ENCODE peak calls at places on chromosomes 16 and 17, in four cellular contexts. C, Z, H and L are unnamed samples.

GRCh38 chr16:29665294-29666077 is 2.4 kb downstream of the SPN start:
- DNase-seq in C (no peak), H (no peak), Z (no peak), L (no peak)

GRCh38 chr17:7468290-7468689 is 11.1 kb downstream of the ZBTB4 start:
- DNase-seq in Z (no peak), H (no peak), C (no peak), L (no peak)

GRCh38 chr17:79581306-79581932 is 29.4 kb downstream of the RBFOX3 start:
- DNase-seq in C (no peak), H (no peak), Z (no peak), L (no peak)

GRCh38 chr17:46163929-46164594 is 29.2 kb downstream of the KANSL1 start:
- DNase-seq in H (no peak), Z (no peak), C (no peak), L (no peak)

GRCh38 chr17:64329571-64329970 is 61.1 kb downstream of the PECAM1 start:
- DNase-seq in C (no peak), H (peak; percentile 37), Z (no peak), L (no peak)

GRCh38 chr16:82643936-82644630 is 17.3 kb downstream of the CDH13 start:
- DNase-seq in Z (no peak), C (no peak), H (no peak), L (no peak)

GRCh38 chr16:24336491-24336890 is 80.4 kb downstream of the CACNG3 start:
- DNase-seq in C (no peak), H (no peak), Z (no peak), L (no peak)

GRCh38 chr17:62587554-62587953 is 39.9 kb upstream of the MRC2 start:
- DNase-seq in C (no peak), Z (no peak), H (no peak), L (no peak)

GRCh38 chr17:57881783-57882291 is 32.0 kb upstream of the MRPS23 start:
- DNase-seq in C (no peak), H (no peak), Z (no peak), L (no peak)

GRCh38 chr16:19809121-19809635 is 75.5 kb downstream of the GPRC5B start:
- DNase-seq in Z (no peak), C (no peak), H (no peak), L (no peak)

GRCh38 chr17:72794152-72794551 is 298.3 kb downstream of the SLC39A11 start:
- DNase-seq in C (no peak), H (no peak), Z (no peak), L (no peak)

GRCh38 chr17:72795941-72796340 is 296.5 kb downstream of the SLC39A11 start:
- DNase-seq in Z (no peak), C (no peak), H (no peak), L (no peak)

GRCh38 chr17:72792771-72793170 is 299.7 kb downstream of the SLC39A11 start:
- DNase-seq in H (no peak), C (no peak), Z (no peak), L (no peak)

GRCh38 chr17:72802726-72803125 is 289.8 kb downstream of the SLC39A11 start:
- DNase-seq in H (no peak), Z (no peak), C (no peak), L (no peak)

DNA sequence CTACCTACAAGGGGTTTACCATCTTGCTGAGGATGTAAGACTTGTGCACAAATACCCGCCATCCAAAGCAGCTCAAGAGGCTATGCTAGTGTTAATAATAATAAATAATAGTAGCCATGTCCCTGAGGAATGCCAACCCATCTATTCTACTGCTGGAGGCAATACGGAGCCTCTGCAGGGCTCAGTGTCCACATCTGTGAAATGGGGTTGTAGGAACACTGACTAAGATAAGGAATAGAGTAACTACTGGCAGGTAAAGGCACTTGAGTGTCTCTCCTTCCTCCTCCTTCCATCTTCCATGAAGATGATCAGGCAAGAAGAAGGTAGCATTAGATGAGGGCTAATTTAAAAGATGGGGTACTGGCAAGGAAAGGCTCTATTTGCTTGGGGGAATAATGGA is 295.3 kb downstream of the SLC39A11 start:
- DNase-seq in Z (no peak), C (no peak), H (no peak), L (no peak)
- H3K9me3 ChIP-seq in Z (peaks cover 23% of the 10 kb centered on the region), C (peaks cover 23% of the 10 kb centered on the region), H (no peaks in the 10 kb centered on the region), L (no peaks in the 10 kb centered on the region)

DNA sequence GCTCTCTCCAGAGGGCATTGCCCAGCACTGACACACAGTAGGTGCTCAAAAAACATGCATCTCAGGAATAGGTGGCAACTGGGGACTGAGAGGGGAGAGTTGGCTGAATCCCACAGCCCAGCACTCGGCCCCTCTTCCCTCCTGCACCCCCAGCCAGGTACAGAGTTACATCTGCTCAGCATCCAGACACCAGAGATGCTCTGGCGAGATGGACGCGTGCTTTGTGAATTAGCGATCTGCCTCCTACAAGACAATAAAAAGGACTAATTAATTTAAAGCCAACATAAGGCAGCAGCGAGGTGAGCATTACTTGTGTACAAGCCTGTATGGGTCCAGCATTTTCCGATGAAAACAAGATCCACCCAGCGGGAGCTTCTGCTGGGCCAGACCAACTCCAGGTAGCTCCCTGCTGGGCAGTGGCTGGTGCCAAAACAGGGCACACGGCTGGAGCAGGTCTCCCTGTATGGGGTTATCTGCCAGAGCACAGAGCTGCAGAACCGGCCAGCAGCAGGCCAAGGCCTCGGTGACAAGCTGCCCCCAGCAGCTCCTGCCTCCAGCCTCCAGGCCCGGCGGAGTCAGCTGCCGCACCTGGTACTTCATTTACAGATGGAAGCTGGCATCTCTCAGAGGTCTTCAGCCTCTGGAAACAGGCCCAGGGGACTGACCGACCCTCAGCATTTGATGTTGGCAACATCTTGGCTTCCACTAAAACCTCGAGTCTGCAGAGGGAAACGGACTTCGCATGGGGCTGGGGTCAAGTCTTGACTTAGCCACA is 219.7 kb upstream of the SDK2 start:
- DNase-seq in C (no peak), H (no peak), Z (no peak), L (no peak)
- H3K9me3 ChIP-seq in C (no peaks in the 10 kb centered on the region), H (peaks cover 4% of the 10 kb centered on the region), Z (no peaks in the 10 kb centered on the region), L (no peaks in the 10 kb centered on the region)

GRCh38 chr17:17422217-17422610 is 54.6 kb upstream of the MED9 start:
- DNase-seq in C (no peak), Z (no peak), H (no peak), L (no peak)

GRCh38 chr17:17421346-17422216 is 55.2 kb upstream of the MED9 start:
- DNase-seq in H (no peak), Z (no peak), C (no peak), L (no peak)

GRCh38 chr17:17420035-17420434 is 56.8 kb upstream of the MED9 start:
- DNase-seq in C (no peak), Z (no peak), H (no peak), L (no peak)

GRCh38 chr17:17419621-17420020 is 57.2 kb upstream of the MED9 start:
- DNase-seq in C (no peak), H (no peak), Z (no peak), L (no peak)

DNA sequence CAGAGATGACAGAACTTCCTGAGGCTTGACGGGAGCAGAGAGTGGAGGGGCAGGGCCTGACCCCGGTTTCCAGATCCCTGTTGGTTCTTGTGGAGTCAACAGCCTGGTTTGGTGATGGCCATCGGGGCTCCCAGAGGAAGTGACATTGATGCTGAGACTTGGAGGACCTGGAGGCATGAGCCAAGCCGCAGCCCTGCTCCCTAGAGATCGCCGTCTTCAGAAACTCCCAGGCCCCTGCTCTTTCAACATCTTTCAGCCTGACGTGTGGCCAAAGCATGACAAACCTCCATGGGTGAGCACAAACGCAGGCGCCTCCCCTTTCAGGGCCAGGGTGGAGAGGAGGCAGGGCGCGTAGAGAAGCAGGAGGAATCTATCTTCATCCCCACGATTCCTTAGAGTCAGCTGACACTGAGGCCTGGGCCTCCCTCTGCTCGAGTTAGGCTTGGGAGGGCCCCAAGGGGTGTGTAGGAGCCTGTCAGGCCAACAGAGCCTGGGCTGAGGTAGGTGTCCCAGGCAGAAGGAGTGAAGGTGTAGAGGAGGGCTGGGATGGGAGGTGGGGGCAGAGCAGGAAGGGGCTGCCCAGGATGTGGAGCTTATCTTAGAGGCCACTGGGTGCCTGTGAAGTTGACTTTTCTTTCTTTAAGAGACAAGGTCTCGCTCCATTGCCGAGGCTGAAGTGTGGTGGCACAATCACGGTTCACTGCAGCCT is 56.1 kb upstream of the MED9 start:
- DNase-seq in H (no peak), Z (no peak), C (no peak), L (no peak)
- H3K9me3 ChIP-seq in H (no peaks in the 10 kb centered on the region), Z (peaks cover 10% of the 10 kb centered on the region), C (no peaks in the 10 kb centered on the region), L (peaks cover 16% of the 10 kb centered on the region)

DNA sequence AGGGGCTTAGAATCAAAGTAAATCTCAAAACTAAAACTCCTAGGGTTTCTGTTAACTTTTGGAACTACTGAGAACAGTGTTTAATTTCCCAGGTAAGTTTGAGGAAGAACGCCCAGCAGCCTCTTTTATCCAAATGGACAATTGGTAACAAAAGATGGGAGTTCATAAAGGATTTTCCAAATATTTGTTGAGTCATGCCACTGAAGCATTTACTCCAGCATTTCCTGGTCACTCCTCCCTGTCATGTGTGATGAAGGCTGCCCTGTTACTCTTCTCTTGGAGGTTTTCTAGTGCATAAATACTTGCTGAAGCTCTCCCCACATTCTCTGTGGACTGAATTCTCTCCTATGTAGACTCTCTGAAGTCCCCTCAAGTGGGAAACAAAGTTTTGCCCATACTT is 16.5 kb downstream of the ZNF75A start:
- DNase-seq in C (no peak), Z (no peak), H (no peak), L (no peak)
- H3K9me3 ChIP-seq in C (peaks cover 69% of the 10 kb centered on the region), Z (peaks cover 37% of the 10 kb centered on the region), H (peaks cover 19% of the 10 kb centered on the region), L (peaks cover 20% of the 10 kb centered on the region)

DNA sequence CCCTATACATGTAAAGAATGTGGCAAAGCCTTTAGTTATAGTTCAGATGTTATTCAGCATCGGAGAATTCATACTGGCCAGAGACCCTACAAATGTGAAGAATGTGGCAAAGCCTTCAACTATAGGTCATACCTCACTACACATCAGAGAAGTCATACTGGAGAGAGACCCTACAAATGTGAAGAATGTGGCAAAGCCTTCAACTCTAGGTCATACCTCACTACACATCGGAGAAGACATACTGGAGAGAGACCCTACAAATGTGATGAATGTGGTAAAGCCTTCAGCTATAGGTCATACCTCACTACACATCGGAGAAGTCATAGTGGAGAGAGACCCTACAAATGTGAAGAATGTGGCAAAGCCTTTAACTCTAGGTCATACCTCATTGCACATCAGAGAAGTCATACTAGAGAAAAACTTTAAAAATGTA is 42.5 kb downstream of the ZNF267 start:
- DNase-seq in C (no peak), Z (no peak), H (no peak), L (no peak)
- H3K9me3 ChIP-seq in C (peaks cover 97% of the 10 kb centered on the region), Z (peaks cover 91% of the 10 kb centered on the region), H (peaks cover 38% of the 10 kb centered on the region), L (peaks cover 69% of the 10 kb centered on the region)

GRCh38 chr17:83193336-83194188 is 114.2 kb downstream of the METRNL start:
- DNase-seq in H (no peak), Z (no peak), C (no peak), L (no peak)

GRCh38 chr17:83196088-83196765 is 116.8 kb downstream of the METRNL start:
- DNase-seq in H (no peak), Z (no peak), C (no peak), L (no peak)

GRCh38 chr17:83195330-83196087 is 116.1 kb downstream of the METRNL start:
- DNase-seq in C (peak; percentile 40), Z (no peak), H (no peak), L (no peak)

GRCh38 chr17:83194189-83194565 is 114.8 kb downstream of the METRNL start:
- DNase-seq in Z (no peak), C (no peak), H (no peak), L (no peak)

GRCh38 chr17:83194761-83195329 is 115.4 kb downstream of the METRNL start:
- DNase-seq in H (no peak), C (no peak), Z (no peak), L (no peak)
- H3K9me3 ChIP-seq in H (no peaks in the 10 kb centered on the region), C (no peaks in the 10 kb centered on the region), Z (peaks cover 6% of the 10 kb centered on the region), L (peaks cover 5% of the 10 kb centered on the region)

DNA sequence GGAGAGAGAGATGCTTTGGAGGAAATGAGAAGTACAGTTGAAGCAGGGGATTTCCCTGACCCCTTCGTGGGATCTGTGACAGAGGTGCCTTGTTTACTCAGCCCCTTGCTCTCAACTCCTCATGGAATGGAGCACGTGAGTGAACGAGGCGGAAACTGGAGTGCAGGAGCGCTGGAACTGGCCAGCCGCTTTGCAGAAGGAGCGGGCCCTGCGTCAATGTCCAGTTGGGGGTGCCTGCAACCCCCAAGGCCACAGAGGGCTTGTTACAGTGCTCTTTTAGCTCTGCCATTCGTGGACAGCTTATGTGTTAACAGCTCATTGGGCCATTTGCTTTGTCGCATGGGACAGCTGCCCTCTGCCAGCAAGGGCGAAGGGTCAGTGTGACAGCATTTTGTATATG is 1395.2 kb downstream of the CDH8 start:
- DNase-seq in C (no peak), H (no peak), Z (no peak), L (no peak)
- H3K9me3 ChIP-seq in C (no peaks in the 10 kb centered on the region), H (no peaks in the 10 kb centered on the region), Z (no peaks in the 10 kb centered on the region), L (peaks cover 14% of the 10 kb centered on the region)